ENCODE peak calls at places on chromosomes 6 and 20, in seven cellular contexts. Y is T1000, C is NCI-H446, D is ACHN, F is AG08396, T is SW480, G is endothelial cell. K is an unnamed sample.

GRCh38 chr6:31652925-31653724 is 664 bp upstream of the BAG6 start:
- DNase-seq in Y (no peak), C (no peak), D (peak), F (peak), T (peak), G (peak), K (peak)

GRCh38 chr6:44169886-44170570 is 11.4 kb downstream of the CAPN11 start:
- DNase-seq in Y (no peak), C (no peak), D (no peak), F (no peak), T (peak), G (no peak), K (no peak)

GRCh38 chr6:130252527-130253237 is 29.9 kb upstream of the SAMD3 start:
- DNase-seq in Y (no peak), C (no peak), D (no peak), F (no peak), T (peak), G (peak), K (no peak)

GRCh38 chr20:35216541-35216940 is 9.9 kb upstream of the MMP24 start:
- DNase-seq in Y (no peak), C (no peak), D (no peak), F (no peak), T (no peak), G (no peak), K (no peak)

GRCh38 chr6:33160728-33161323 is 31.4 kb downstream of the COL11A2 start:
- DNase-seq in Y (peak), C (peak), D (peak), F (peak), T (peak), G (no peak), K (peak)

GRCh38 chr20:23285536-23285935 is 65.1 kb upstream of the NXT1 start:
- DNase-seq in Y (no peak), C (no peak), D (no peak), F (no peak), T (no peak), G (no peak), K (no peak)

GRCh38 chr20:17936791-17937687 is 31.6 kb downstream of the SNX5 start:
- DNase-seq in Y (no peak), C (peak), D (no peak), F (peak), T (no peak), G (no peak), K (no peak)

GRCh38 chr6:143727035-143727434 is 49.3 kb downstream of the PHACTR2 start:
- DNase-seq in Y (no peak), C (no peak), D (no peak), F (no peak), T (no peak), G (no peak), K (no peak)

GRCh38 chr20:43993552-43993951 is 78.9 kb downstream of the TOX2 start:
- DNase-seq in Y (no peak), C (no peak), D (no peak), F (no peak), T (no peak), G (no peak), K (no peak)

GRCh38 chr6:128528241-128528640 is 7.8 kb upstream of the PTPRK start:
- DNase-seq in Y (no peak), C (no peak), D (no peak), F (no peak), T (no peak), G (no peak), K (no peak)

GRCh38 chr6:44653761-44654218 is 266.3 kb downstream of the CDC5L start:
- DNase-seq in Y (no peak), C (no peak), D (no peak), F (no peak), T (no peak), G (no peak), K (no peak)

GRCh38 chr6:86537311-86537861 is 399.9 kb upstream of the HTR1E start:
- DNase-seq in Y (no peak), C (no peak), D (no peak), F (no peak), T (no peak), G (no peak), K (no peak)

GRCh38 chr20:9225879-9226278 is 157.0 kb downstream of the PLCB4 start:
- DNase-seq in Y (no peak), C (no peak), D (no peak), F (no peak), T (no peak), G (peak), K (no peak)

GRCh38 chr20:4038676-4039075 is 23.3 kb upstream of the RNF24 start:
- DNase-seq in Y (no peak), C (no peak), D (no peak), F (no peak), T (no peak), G (no peak), K (no peak)

GRCh38 chr20:49775229-49775693 is 37.4 kb upstream of the SLC9A8 start:
- DNase-seq in Y (peak), C (peak), D (peak), F (peak), T (peak), G (peak), K (no peak)

GRCh38 chr20:49447946-49448809 is 34.3 kb downstream of the KCNB1 start:
- DNase-seq in Y (no peak), C (peak), D (no peak), F (no peak), T (no peak), G (no peak), K (no peak)

GRCh38 chr6:74741608-74742007 is 464.2 kb downstream of the COL12A1 start:
- DNase-seq in Y (no peak), C (no peak), D (no peak), F (no peak), T (no peak), G (no peak), K (no peak)

GRCh38 chr6:41066867-41067304 is 5.3 kb downstream of the OARD1 start:
- DNase-seq in Y (peak), C (peak), D (peak), F (peak), T (peak), G (peak), K (peak)

GRCh38 chr6:166058064-166058739 is 109.4 kb downstream of the TBXT start:
- DNase-seq in Y (peak), C (no peak), D (no peak), F (peak), T (peak), G (no peak), K (no peak)

GRCh38 chr6:108958900-108959770 is 110.9 kb downstream of the ARMC2 start:
- DNase-seq in Y (no peak), C (no peak), D (no peak), F (no peak), T (no peak), G (no peak), K (no peak)

GRCh38 chr20:5657190-5657872 is 92.9 kb upstream of the SHLD1 start:
- DNase-seq in Y (peak), C (peak), D (peak), F (peak), T (no peak), G (peak), K (peak)

GRCh38 chr6:166567107-166567506 is 19.4 kb downstream of the RAMACL start:
- DNase-seq in Y (peak), C (no peak), D (peak), F (peak), T (peak), G (no peak), K (peak)

GRCh38 chr6:19723533-19723932 is 113.6 kb upstream of the ID4 start:
- DNase-seq in Y (no peak), C (no peak), D (no peak), F (peak), T (no peak), G (no peak), K (peak)

GRCh38 chr6:81897793-81898192 is 145.3 kb upstream of the TENT5A start:
- DNase-seq in Y (no peak), C (no peak), D (no peak), F (no peak), T (no peak), G (no peak), K (no peak)

GRCh38 chr6:147603392-147604081 is 95.0 kb downstream of the SAMD5 start:
- DNase-seq in Y (no peak), C (no peak), D (no peak), F (no peak), T (no peak), G (no peak), K (no peak)